ENCODE peak calls at places on chromosomes 1 and 21, in five cellular contexts. One of them, this sample, is unnamed.

GRCh38 chr21:40586575-40586974 is 260.4 kb downstream of the DSCAM start:
- DNase-seq in right cardiac atrium: no peak
- DNase-seq in A172: no peak
- DNase-seq in GF-D8: no peak
- DNase-seq in fibroblast of the conjunctiva: no peak
- DNase-seq in this sample: no peak

GRCh38 chr1:157542676-157543075 is 9.6 kb downstream of the FCRL5 start:
- DNase-seq in fibroblast of the conjunctiva: no peak
- DNase-seq in right cardiac atrium: peak; percentile 62
- DNase-seq in GF-D8: no peak
- DNase-seq in A172: peak; percentile 5
- DNase-seq in this sample: no peak

GRCh38 chr1:3154081-3154795 is 85.2 kb downstream of the PRDM16 start:
- DNase-seq in GF-D8: no peak
- DNase-seq in right cardiac atrium: no peak
- DNase-seq in fibroblast of the conjunctiva: no peak
- DNase-seq in A172: no peak
- DNase-seq in this sample: no peak

GRCh38 chr21:31618696-31619430 is 40.6 kb upstream of the SOD1 start:
- DNase-seq in fibroblast of the conjunctiva: no peak
- DNase-seq in A172: no peak
- DNase-seq in right cardiac atrium: no peak
- DNase-seq in GF-D8: no peak
- DNase-seq in this sample: no peak

GRCh38 chr1:27605796-27606707 is 2.1 kb upstream of the AHDC1 start:
- DNase-seq in right cardiac atrium: peak; percentile 75
- DNase-seq in A172: no peak
- DNase-seq in fibroblast of the conjunctiva: peak; percentile 47
- DNase-seq in GF-D8: peak; percentile 19
- DNase-seq in this sample: peak; percentile 47

GRCh38 chr1:25624155-25624554 is 7.6 kb downstream of the MAN1C1 start:
- DNase-seq in A172: no peak
- DNase-seq in fibroblast of the conjunctiva: no peak
- DNase-seq in GF-D8: peak; percentile 65
- DNase-seq in right cardiac atrium: no peak
- DNase-seq in this sample: no peak

GRCh38 chr1:182611787-182612186 is 7.6 kb upstream of the RGS16 start:
- DNase-seq in GF-D8: no peak
- DNase-seq in A172: no peak
- DNase-seq in right cardiac atrium: no peak
- DNase-seq in fibroblast of the conjunctiva: no peak
- DNase-seq in this sample: no peak

GRCh38 chr1:174040387-174040786 is 18.2 kb upstream of the RC3H1 start:
- DNase-seq in fibroblast of the conjunctiva: peak; percentile 17
- DNase-seq in A172: peak; percentile 85
- DNase-seq in GF-D8: no peak
- DNase-seq in right cardiac atrium: no peak
- DNase-seq in this sample: no peak

GRCh38 chr1:9436258-9436657 is 103.0 kb upstream of the SLC25A33 start:
- DNase-seq in A172: no peak
- DNase-seq in right cardiac atrium: no peak
- DNase-seq in fibroblast of the conjunctiva: no peak
- DNase-seq in GF-D8: no peak
- DNase-seq in this sample: no peak

GRCh38 chr1:46400398-46400797 is 6.3 kb downstream of the FAAH start:
- DNase-seq in A172: no peak
- DNase-seq in fibroblast of the conjunctiva: no peak
- DNase-seq in right cardiac atrium: no peak
- DNase-seq in GF-D8: no peak
- DNase-seq in this sample: no peak

GRCh38 chr1:31444725-31445448 is 31.9 kb downstream of the SERINC2 start:
- DNase-seq in right cardiac atrium: no peak
- DNase-seq in A172: no peak
- DNase-seq in GF-D8: peak; percentile 10
- DNase-seq in fibroblast of the conjunctiva: no peak
- DNase-seq in this sample: no peak

GRCh38 chr1:93847811-93848288 is 31.2 kb downstream of the DNTTIP2 start:
- DNase-seq in fibroblast of the conjunctiva: peak; percentile 41
- DNase-seq in A172: peak; percentile 68
- DNase-seq in GF-D8: peak; percentile 39
- DNase-seq in right cardiac atrium: peak; percentile 90
- DNase-seq in this sample: peak; percentile 9

GRCh38 chr1:219568728-219569127 is 44.2 kb downstream of the ZC3H11B start:
- DNase-seq in fibroblast of the conjunctiva: no peak
- DNase-seq in right cardiac atrium: no peak
- DNase-seq in A172: peak; percentile 12
- DNase-seq in GF-D8: no peak
- DNase-seq in this sample: no peak

GRCh38 chr1:193185861-193186714 is at the start of gene B3GALT2:
- DNase-seq in A172: peak; percentile 56
- DNase-seq in GF-D8: no peak
- DNase-seq in right cardiac atrium: no peak
- DNase-seq in fibroblast of the conjunctiva: no peak
- DNase-seq in this sample: no peak

GRCh38 chr1:156627313-156627880 is 8.2 kb downstream of the HAPLN2 start:
- DNase-seq in right cardiac atrium: no peak
- DNase-seq in GF-D8: no peak
- DNase-seq in fibroblast of the conjunctiva: no peak
- DNase-seq in A172: peak; percentile 80
- DNase-seq in this sample: no peak

GRCh38 chr1:86788300-86789206 is 84.2 kb downstream of the SH3GLB1 start:
- DNase-seq in right cardiac atrium: peak; percentile 76
- DNase-seq in A172: peak; percentile 73
- DNase-seq in fibroblast of the conjunctiva: peak; percentile 67
- DNase-seq in GF-D8: peak; percentile 9
- DNase-seq in this sample: peak; percentile 93

GRCh38 chr1:41650176-41650519 is 165.7 kb upstream of the EDN2 start:
- DNase-seq in GF-D8: no peak
- DNase-seq in A172: no peak
- DNase-seq in right cardiac atrium: peak; percentile 76
- DNase-seq in fibroblast of the conjunctiva: no peak
- DNase-seq in this sample: no peak

GRCh38 chr1:53734650-53735211 is 4.2 kb downstream of the GLIS1 start:
- DNase-seq in A172: no peak
- DNase-seq in fibroblast of the conjunctiva: no peak
- DNase-seq in GF-D8: no peak
- DNase-seq in right cardiac atrium: no peak
- DNase-seq in this sample: no peak

GRCh38 chr1:53398091-53398490 is 61.1 kb upstream of the DMRTB1 start:
- DNase-seq in A172: no peak
- DNase-seq in right cardiac atrium: no peak
- DNase-seq in GF-D8: no peak
- DNase-seq in fibroblast of the conjunctiva: no peak
- DNase-seq in this sample: no peak

GRCh38 chr1:1430114-1430982 is 5.1 kb upstream of the VWA1 start:
- DNase-seq in GF-D8: no peak
- DNase-seq in right cardiac atrium: peak; percentile 94
- DNase-seq in A172: peak; percentile 46
- DNase-seq in fibroblast of the conjunctiva: peak; percentile 35
- DNase-seq in this sample: peak; percentile 40

GRCh38 chr21:31196724-31197123 is 147.3 kb downstream of the TIAM1 start:
- DNase-seq in fibroblast of the conjunctiva: no peak
- DNase-seq in GF-D8: no peak
- DNase-seq in A172: no peak
- DNase-seq in right cardiac atrium: no peak
- DNase-seq in this sample: no peak

GRCh38 chr1:221829327-221830011 is 87.6 kb upstream of the DUSP10 start:
- DNase-seq in A172: peak; percentile 97
- DNase-seq in GF-D8: no peak
- DNase-seq in fibroblast of the conjunctiva: peak; percentile 56
- DNase-seq in right cardiac atrium: no peak
- DNase-seq in this sample: peak; percentile 79

GRCh38 chr1:245585252-245585959 is 430.6 kb downstream of the KIF26B start:
- DNase-seq in A172: peak; percentile 86
- DNase-seq in fibroblast of the conjunctiva: peak; percentile 8
- DNase-seq in right cardiac atrium: no peak
- DNase-seq in GF-D8: no peak
- DNase-seq in this sample: peak; percentile 57

GRCh38 chr1:247182994-247183393 is 11.2 kb upstream of the ZNF124 start:
- DNase-seq in GF-D8: no peak
- DNase-seq in A172: no peak
- DNase-seq in fibroblast of the conjunctiva: no peak
- DNase-seq in right cardiac atrium: no peak
- DNase-seq in this sample: no peak

GRCh38 chr1:30117685-30118084 is 605.7 kb downstream of the MATN1 start:
- DNase-seq in A172: no peak
- DNase-seq in fibroblast of the conjunctiva: no peak
- DNase-seq in right cardiac atrium: no peak
- DNase-seq in GF-D8: no peak
- DNase-seq in this sample: no peak

GRCh38 chr1:5938068-5938740 is 54.0 kb downstream of the NPHP4 start:
- DNase-seq in GF-D8: no peak
- DNase-seq in fibroblast of the conjunctiva: no peak
- DNase-seq in right cardiac atrium: peak; percentile 44
- DNase-seq in A172: peak; percentile 56
- DNase-seq in this sample: peak; percentile 46

GRCh38 chr21:16587141-16587570 is 857.4 kb downstream of the USP25 start:
- DNase-seq in right cardiac atrium: peak; percentile 82
- DNase-seq in A172: peak; percentile 82
- DNase-seq in GF-D8: no peak
- DNase-seq in fibroblast of the conjunctiva: peak; percentile 47
- DNase-seq in this sample: no peak

GRCh38 chr1:224745924-224746323 is 129.8 kb downstream of the CNIH3 start:
- DNase-seq in right cardiac atrium: no peak
- DNase-seq in fibroblast of the conjunctiva: no peak
- DNase-seq in A172: no peak
- DNase-seq in GF-D8: no peak
- DNase-seq in this sample: no peak

GRCh38 chr21:41851090-41851790 is 27.9 kb downstream of the PRDM15 start:
- DNase-seq in fibroblast of the conjunctiva: no peak
- DNase-seq in A172: no peak
- DNase-seq in right cardiac atrium: peak; percentile 70
- DNase-seq in GF-D8: no peak
- DNase-seq in this sample: no peak

GRCh38 chr1:210397252-210397651 is 68.5 kb downstream of the HHAT start:
- DNase-seq in GF-D8: no peak
- DNase-seq in fibroblast of the conjunctiva: no peak
- DNase-seq in right cardiac atrium: no peak
- DNase-seq in A172: no peak
- DNase-seq in this sample: peak; percentile 16

GRCh38 chr1:234724517-234725176 is 114.7 kb upstream of the IRF2BP2 start:
- DNase-seq in GF-D8: peak; percentile 62
- DNase-seq in A172: no peak
- DNase-seq in right cardiac atrium: peak; percentile 90
- DNase-seq in fibroblast of the conjunctiva: no peak
- DNase-seq in this sample: peak; percentile 84

GRCh38 chr21:33897739-33898138 is 17.9 kb downstream of the ATP5PO start:
- DNase-seq in A172: no peak
- DNase-seq in fibroblast of the conjunctiva: no peak
- DNase-seq in right cardiac atrium: no peak
- DNase-seq in GF-D8: no peak
- DNase-seq in this sample: no peak

GRCh38 chr1:50209749-50210148 is 101.0 kb downstream of the ELAVL4 start:
- DNase-seq in GF-D8: no peak
- DNase-seq in A172: no peak
- DNase-seq in fibroblast of the conjunctiva: no peak
- DNase-seq in right cardiac atrium: no peak
- DNase-seq in this sample: no peak

GRCh38 chr21:42652527-42653491 is 612 bp upstream of the PDE9A start:
- DNase-seq in right cardiac atrium: peak; percentile 84
- DNase-seq in fibroblast of the conjunctiva: no peak
- DNase-seq in GF-D8: no peak
- DNase-seq in A172: peak; percentile 64
- DNase-seq in this sample: no peak

GRCh38 chr1:4172659-4173599 is 272.9 kb upstream of the C1orf174 start:
- DNase-seq in GF-D8: peak; percentile 4
- DNase-seq in right cardiac atrium: no peak
- DNase-seq in A172: no peak
- DNase-seq in fibroblast of the conjunctiva: no peak
- DNase-seq in this sample: no peak

GRCh38 chr1:246907472-246907871 is 24.3 kb downstream of the AHCTF1 start:
- DNase-seq in right cardiac atrium: no peak
- DNase-seq in A172: peak; percentile 49
- DNase-seq in fibroblast of the conjunctiva: peak; percentile 48
- DNase-seq in GF-D8: peak; percentile 28
- DNase-seq in this sample: peak; percentile 47

This sample was measured in astrocyte of the cerebellum.